ENCODE peak calls at places on chromosome 17, in five cellular contexts. M is GM12878, K is fibroblast of lung, Y is PC-3, I is endothelial cell of umbilical vein. B is an unnamed sample. For H3K4me1, the result is how much of the 10 kb centered on the place peaks cover.

GRCh38 chr17:52477824-52478614 is 319.5 kb upstream of the CA10 start:
- DNase-seq in Y (no peak), K (no peak), M (no peak), I (no peak), B (peak)

GRCh38 chr17:79791354-79792123 is 5.3 kb downstream of the CBX8 start:
- DNase-seq in I (no peak), K (no peak), Y (no peak), M (no peak), B (no peak)

GRCh38 chr17:19719365-19720209 is 3.2 kb upstream of the SLC47A2 start:
- DNase-seq in I (no peak), K (no peak), Y (peak), M (no peak), B (peak)

GRCh38 chr17:35569405-35569804 is 8.8 kb upstream of the SLFN14 start:
- DNase-seq in M (no peak), K (no peak), I (no peak), Y (no peak), B (no peak)

GRCh38 chr17:37791434-37791833 is 46.6 kb upstream of the HNF1B start:
- DNase-seq in M (no peak), K (peak), I (peak), Y (peak), B (peak)

GRCh38 chr17:491086-492014 is 138.7 kb upstream of the RPH3AL start:
- DNase-seq in I (peak), K (peak), Y (no peak), M (no peak), B (peak)

GRCh38 chr17:10790491-10791401 is 13.2 kb downstream of the TMEM238L start:
- DNase-seq in M (no peak), Y (peak), K (no peak), I (no peak), B (no peak)

GRCh38 chr17:39765766-39766165 is 28.0 kb downstream of the GRB7 start:
- DNase-seq in M (no peak), K (no peak), I (no peak), Y (no peak), B (no peak)

GRCh38 chr17:76532072-76532651 is 5.3 kb downstream of the CYGB start:
- DNase-seq in Y (peak), K (peak), I (no peak), M (no peak), B (no peak)

GRCh38 chr17:69466451-69466850 is 52.0 kb downstream of the MAP2K6 start:
- DNase-seq in I (no peak), K (peak), Y (peak), M (no peak), B (no peak)

GRCh38 chr17:68428498-68429172 is 28.7 kb downstream of the WIPI1 start:
- DNase-seq in I (no peak), Y (no peak), K (no peak), M (no peak), B (no peak)

GRCh38 chr17:47161988-47162622 is 27.0 kb downstream of the CDC27 start:
- DNase-seq in K (no peak), M (no peak), Y (no peak), I (peak), B (no peak)

GRCh38 chr17:63293310-63293709 is 152.8 kb downstream of the CYB561 start:
- DNase-seq in K (peak), M (no peak), Y (peak), I (peak), B (no peak)

GRCh38 chr17:80605326-80606066 is 60.9 kb downstream of the RPTOR start:
- DNase-seq in K (peak), I (no peak), Y (peak), M (peak), B (no peak)

GRCh38 chr17:29622337-29623282 is at the start of gene CORO6:
- DNase-seq in I (peak), K (peak), M (no peak), Y (no peak), B (peak)

GRCh38 chr17:3916825-3917224 is 560 bp upstream of the P2RX1 start:
- DNase-seq in I (no peak), Y (no peak), K (no peak), M (no peak), B (peak)
- H3K4me1 ChIP-seq in I (under half), Y (under half), K (under half), M (under half), B (under half)

GRCh38 chr17:6914711-6915110 is 81.1 kb upstream of the ALOX12 start:
- DNase-seq in Y (no peak), K (no peak), I (no peak), M (no peak), B (no peak)

GRCh38 chr17:6908807-6909206 is 77.3 kb upstream of the TEKT1 start:
- DNase-seq in Y (no peak), K (no peak), M (no peak), I (no peak), B (no peak)

GRCh38 chr17:6913608-6914443 is 82.0 kb upstream of the ALOX12 start:
- DNase-seq in M (no peak), K (peak), I (peak), Y (peak), B (peak)

GRCh38 chr17:6912110-6913051 is 80.9 kb upstream of the TEKT1 start:
- DNase-seq in M (no peak), Y (no peak), K (no peak), I (no peak), B (no peak)

DNA sequence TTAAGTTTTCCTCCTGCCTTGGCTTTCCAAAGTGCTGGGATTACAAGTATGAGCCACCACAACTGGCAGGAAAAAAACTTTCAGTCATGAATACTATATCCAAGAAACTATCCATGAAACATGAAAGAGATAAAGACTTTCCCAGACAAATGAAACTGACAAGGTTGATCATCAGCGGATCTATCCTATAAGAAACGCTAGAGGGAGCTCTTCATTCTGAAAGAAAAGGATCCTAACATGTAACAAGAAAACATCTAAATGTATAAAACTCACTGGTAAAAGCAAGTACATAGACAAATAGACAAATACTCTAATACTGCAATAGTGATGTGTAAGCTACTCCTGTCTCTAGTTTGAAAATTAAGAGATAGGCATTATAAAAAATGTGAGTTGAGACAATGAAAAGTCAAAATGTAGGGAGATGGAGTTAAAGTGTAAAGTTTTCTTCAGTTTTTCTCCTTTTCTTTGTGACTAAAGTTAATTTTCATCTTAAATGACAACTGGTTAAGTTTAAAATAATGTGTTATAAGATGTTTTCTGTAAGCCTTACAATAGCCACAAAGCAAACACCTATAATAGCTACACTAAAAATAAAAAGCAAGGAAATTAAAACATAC is 79.6 kb upstream of the TEKT1 start:
- DNase-seq in I (peak), M (no peak), Y (peak), K (peak), B (no peak)
- TF ChIP-seq CTCF in I (peak), M (peak), Y (peak), K (peak), B (peak)

DNA sequence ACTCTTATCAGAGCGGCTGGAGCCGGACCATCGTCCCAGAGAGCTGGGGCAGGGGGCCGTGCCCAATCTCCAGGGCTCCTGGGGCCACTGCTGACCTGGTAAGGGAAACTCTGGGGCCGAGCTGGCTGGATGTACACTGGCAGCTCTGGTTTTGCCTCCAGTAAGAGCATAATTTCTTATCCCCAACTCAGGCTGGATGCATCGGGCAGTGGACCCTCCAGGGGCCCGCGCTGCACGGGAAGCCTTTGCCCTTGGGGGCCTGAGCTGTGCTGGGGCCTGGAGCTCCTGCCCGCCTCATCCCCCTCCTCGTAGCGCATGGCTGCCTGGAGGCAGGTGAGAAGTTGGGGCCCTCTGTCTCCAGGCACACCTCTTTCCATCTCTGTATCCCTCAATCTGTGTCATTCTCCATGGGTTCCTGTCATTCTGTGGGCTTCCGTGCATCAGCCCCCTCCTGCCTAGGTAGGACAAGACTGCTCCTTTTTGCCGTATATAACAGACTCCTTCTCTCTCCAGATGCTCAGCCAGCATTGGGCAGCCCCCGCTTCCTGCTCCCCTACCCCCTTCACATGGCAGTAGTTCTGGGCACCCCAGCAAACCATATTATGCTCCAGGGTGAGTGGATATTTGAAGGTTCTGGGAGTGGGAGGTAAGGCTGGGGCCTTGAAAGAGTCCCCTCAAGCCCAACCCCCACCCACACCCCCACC is 9.4 kb upstream of the TMEM88 start:
- DNase-seq in M (no peak), Y (no peak), I (no peak), K (no peak), B (no peak)
- H3K9ac ChIP-seq in M (peak), Y (peak), I (peak), K (peak), B (peak)

DNA sequence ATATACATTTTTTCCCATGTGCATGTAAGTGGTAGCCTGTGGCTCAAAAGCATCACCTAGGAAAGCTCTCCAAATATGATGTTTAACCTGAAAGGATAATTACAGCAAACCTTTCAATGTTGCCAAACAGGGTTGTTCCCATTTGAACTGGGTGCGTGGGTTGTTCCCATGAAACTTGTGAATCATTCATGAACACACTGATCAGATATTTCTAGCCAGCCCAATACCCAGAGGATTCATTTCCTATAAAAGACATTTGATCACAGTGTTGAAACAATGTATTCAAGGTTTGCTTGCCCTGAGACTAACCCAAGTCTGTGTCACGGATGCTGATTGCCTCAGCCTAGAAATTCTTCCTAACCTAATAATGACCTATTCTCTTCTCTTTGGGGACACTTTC is 12.9 kb downstream of the KRT39 start:
- DNase-seq in I (no peak), Y (peak), K (peak), M (no peak), B (no peak)
- H3K4me1 ChIP-seq in I (under half), Y (half or more), K (under half), M (under half), B (under half)

GRCh38 chr17:1577657-1578428 is 15.3 kb upstream of the PITPNA start:
- DNase-seq in Y (no peak), M (no peak), I (no peak), K (no peak), B (no peak)
- TF ChIP-seq CTCF in Y (no peak), M (no peak), I (no peak), K (no peak), B (no peak)

GRCh38 chr17:50866261-50866949 is at the start of gene TOB1:
- DNase-seq in I (peak), Y (peak), M (peak), K (peak), B (peak)
- H3K9ac ChIP-seq in I (peak), Y (peak), M (peak), K (peak), B (peak)

GRCh38 chr17:28219771-28220170 is 99.2 kb upstream of the TMEM97 start:
- DNase-seq in K (no peak), M (no peak), Y (peak), I (no peak), B (no peak)
- H3K4me1 ChIP-seq in K (under half), M (under half), Y (under half), I (under half), B (under half)

GRCh38 chr17:17435323-17435722 is 41.5 kb upstream of the MED9 start:
- DNase-seq in I (peak), M (no peak), Y (peak), K (peak), B (no peak)
- TF ChIP-seq CTCF in I (peak), M (no peak), Y (peak), K (peak), B (no peak)

GRCh38 chr17:74450925-74451403 is 15.5 kb upstream of the CD300A start:
- DNase-seq in I (no peak), Y (no peak), K (no peak), M (no peak), B (no peak)

GRCh38 chr17:74452841-74453661 is 13.4 kb upstream of the CD300A start:
- DNase-seq in I (no peak), K (no peak), M (no peak), Y (no peak), B (no peak)

GRCh38 chr17:74453665-74454196 is 12.7 kb upstream of the CD300A start:
- DNase-seq in M (no peak), I (no peak), Y (peak), K (no peak), B (peak)

GRCh38 chr17:74451557-74451956 is 14.9 kb upstream of the CD300A start:
- DNase-seq in M (no peak), Y (no peak), I (no peak), K (no peak), B (no peak)

DNA sequence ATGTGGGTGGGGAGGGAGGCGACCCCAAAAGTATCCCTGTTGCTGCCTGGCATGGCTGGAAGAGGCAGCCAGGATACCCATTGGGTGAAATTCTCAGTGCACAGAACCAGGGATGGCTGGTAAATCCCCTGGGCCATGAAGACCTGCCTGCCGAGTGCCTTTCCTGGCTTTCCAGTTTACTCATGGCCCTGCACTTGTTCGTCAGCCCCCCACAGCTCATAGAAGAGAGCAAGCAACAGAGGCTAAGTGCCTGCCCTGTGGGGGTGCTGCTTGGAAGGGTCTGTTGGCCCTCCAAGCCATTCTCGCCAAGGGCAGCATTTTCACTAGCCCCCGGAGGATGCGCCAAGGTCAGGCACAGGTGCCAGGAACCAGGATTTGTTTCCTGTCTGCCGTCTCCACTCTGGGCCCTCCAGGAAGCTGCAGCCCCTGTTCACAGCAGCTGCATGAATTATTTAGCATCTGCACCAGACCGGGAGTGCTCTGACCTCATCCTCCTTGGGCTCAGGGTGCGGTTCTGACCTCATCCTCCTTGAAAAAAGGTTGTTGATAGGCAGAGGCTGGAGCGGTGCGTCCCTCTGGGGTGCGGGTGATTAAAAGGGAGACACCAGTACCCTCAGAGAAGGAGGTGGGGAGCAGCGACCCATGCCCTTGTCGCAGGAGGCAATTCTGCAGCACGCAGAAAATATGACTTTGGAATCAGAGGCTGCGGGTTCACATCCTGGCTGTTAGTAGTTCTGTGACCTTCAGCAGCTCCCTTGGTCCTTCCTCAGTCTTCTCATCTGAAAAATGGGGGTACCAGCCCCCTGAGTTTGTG is 14.2 kb upstream of the CD300A start:
- DNase-seq in M (no peak), I (no peak), K (no peak), Y (no peak), B (peak)
- H3K9ac ChIP-seq in M (no peak), I (no peak), K (no peak), Y (no peak), B (peak)

B was measured in colonic mucosa.